ENCODE peak calls at places on chromosome 10, in six cellular contexts. Z is PC-3, O is NCI-H510A, Y is tibial nerve, I is anterior cingulate cortex, E is GM19239. S is an unnamed sample.
A peak's percentile ranks its signal among the peaks of the same experiment; 100 is the strongest.

GRCh38 chr10:17454181-17454800 is at the start of gene ST8SIA6:
- DNase-seq in Z (peak; percentile 16), O (no peak), Y (no peak), I (no peak), E (peak; percentile 70), S (no peak)

GRCh38 chr10:30434273-30435067 is 486 bp downstream of the MAP3K8 start:
- DNase-seq in Z (peak; percentile 42), O (peak; percentile 55), Y (peak; percentile 93), I (peak; percentile 56), E (no peak), S (peak; percentile 57)

GRCh38 chr10:124579003-124579384 is 117.4 kb downstream of the LHPP start:
- DNase-seq in Z (no peak), O (no peak), Y (no peak), I (no peak), E (no peak), S (no peak)

GRCh38 chr10:47423476-47423875 is 39.4 kb upstream of the ZNF488 start:
- DNase-seq in Z (peak; percentile 67), O (no peak), Y (no peak), I (no peak), E (no peak), S (no peak)

GRCh38 chr10:107589081-107589480 is 424.6 kb upstream of the SORCS1 start:
- DNase-seq in Z (peak; percentile 49), O (no peak), Y (no peak), I (no peak), E (no peak), S (no peak)

GRCh38 chr10:104264783-104265182 is 4.2 kb upstream of the GSTO2 start:
- DNase-seq in Z (no peak), O (no peak), Y (no peak), I (no peak), E (no peak), S (no peak)

GRCh38 chr10:91745086-91745831 is 53.0 kb upstream of the TNKS2 start:
- DNase-seq in Z (peak; percentile 73), O (peak; percentile 15), Y (no peak), I (no peak), E (no peak), S (peak; percentile 8)

GRCh38 chr10:63466168-63466935 is 575 bp upstream of the JMJD1C start:
- DNase-seq in Z (peak; percentile 79), O (peak; percentile 48), Y (peak; percentile 56), I (peak; percentile 57), E (peak; percentile 14), S (no peak)

GRCh38 chr10:15346440-15347141 is 24.5 kb downstream of the FAM171A1 start:
- DNase-seq in Z (no peak), O (no peak), Y (no peak), I (peak; percentile 5), E (no peak), S (no peak)

GRCh38 chr10:119368991-119369869 is 161.9 kb downstream of the GRK5 start:
- DNase-seq in Z (no peak), O (no peak), Y (no peak), I (no peak), E (peak; percentile 78), S (no peak)

GRCh38 chr10:102419561-102420442 is 834 bp upstream of the FBXL15 start:
- DNase-seq in Z (peak; percentile 39), O (peak; percentile 71), Y (peak; percentile 30), I (peak; percentile 74), E (no peak), S (no peak)

GRCh38 chr10:64658528-64658927 is 1137.3 kb downstream of the REEP3 start:
- DNase-seq in Z (peak; percentile 41), O (no peak), Y (no peak), I (no peak), E (no peak), S (no peak)

GRCh38 chr10:132925071-132925561 is 17.3 kb downstream of the CFAP46 start:
- DNase-seq in Z (no peak), O (no peak), Y (no peak), I (no peak), E (no peak), S (no peak)

GRCh38 chr10:99777918-99778716 is 4.3 kb upstream of the ABCC2 start:
- DNase-seq in Z (no peak), O (no peak), Y (no peak), I (no peak), E (no peak), S (no peak)

GRCh38 chr10:77431209-77431611 is 206.4 kb downstream of the KCNMA1 start:
- DNase-seq in Z (peak; percentile 85), O (no peak), Y (no peak), I (no peak), E (no peak), S (no peak)

GRCh38 chr10:76397957-76398665 is 966.7 kb downstream of the LRMDA start:
- DNase-seq in Z (no peak), O (no peak), Y (no peak), I (no peak), E (no peak), S (no peak)

GRCh38 chr10:132231656-132232552 is 45.2 kb downstream of the DPYSL4 start:
- DNase-seq in Z (no peak), O (peak; percentile 67), Y (no peak), I (no peak), E (no peak), S (no peak)

GRCh38 chr10:102196893-102197292 is 29.2 kb upstream of the ELOVL3 start:
- DNase-seq in Z (no peak), O (no peak), Y (no peak), I (no peak), E (no peak), S (no peak)

GRCh38 chr10:78829570-78829969 is 239.2 kb upstream of the ZMIZ1 start:
- DNase-seq in Z (peak; percentile 85), O (no peak), Y (no peak), I (no peak), E (no peak), S (no peak)

GRCh38 chr10:129970404-129971364 is 6.6 kb upstream of the EBF3 start:
- DNase-seq in Z (no peak), O (no peak), Y (no peak), I (no peak), E (no peak), S (no peak)

GRCh38 chr10:30784521-30784895 is 155.0 kb upstream of the LYZL2 start:
- DNase-seq in Z (no peak), O (no peak), Y (no peak), I (no peak), E (no peak), S (peak; percentile 73)

GRCh38 chr10:132135398-132135872 is 51.3 kb upstream of the DPYSL4 start:
- DNase-seq in Z (no peak), O (no peak), Y (no peak), I (no peak), E (no peak), S (no peak)

GRCh38 chr10:59708816-59709471 is 706 bp downstream of the SLC16A9 start:
- DNase-seq in Z (peak; percentile 66), O (no peak), Y (no peak), I (peak; percentile 5), E (peak; percentile 29), S (no peak)

GRCh38 chr10:77310288-77310687 is 327.3 kb downstream of the KCNMA1 start:
- DNase-seq in Z (no peak), O (no peak), Y (no peak), I (no peak), E (no peak), S (no peak)

GRCh38 chr10:98363188-98363587 is 51.8 kb downstream of the PYROXD2 start:
- DNase-seq in Z (peak; percentile 75), O (peak; percentile 90), Y (no peak), I (no peak), E (no peak), S (no peak)

GRCh38 chr10:80196950-80197315 is 8.4 kb downstream of the ANXA11 start:
- DNase-seq in Z (no peak), O (no peak), Y (no peak), I (no peak), E (no peak), S (no peak)

GRCh38 chr10:29658984-29659769 is 24.4 kb upstream of the SVIL start:
- DNase-seq in Z (peak; percentile 95), O (no peak), Y (no peak), I (no peak), E (peak; percentile 51), S (peak; percentile 96)

GRCh38 chr10:115049957-115050356 is 43.2 kb upstream of the ATRNL1 start:
- DNase-seq in Z (no peak), O (no peak), Y (no peak), I (no peak), E (no peak), S (no peak)

GRCh38 chr10:6336013-6336412 is 133.3 kb downstream of the PFKFB3 start:
- DNase-seq in Z (no peak), O (no peak), Y (no peak), I (peak; percentile 10), E (no peak), S (no peak)

GRCh38 chr10:130631139-130631864 is 495.1 kb downstream of the GLRX3 start:
- DNase-seq in Z (no peak), O (no peak), Y (peak; percentile 10), I (no peak), E (no peak), S (no peak)

GRCh38 chr10:32893431-32893830 is 64.6 kb downstream of the ITGB1 start:
- DNase-seq in Z (peak; percentile 32), O (no peak), Y (no peak), I (no peak), E (no peak), S (no peak)

GRCh38 chr10:119315128-119316001 is 108.0 kb downstream of the GRK5 start:
- DNase-seq in Z (peak; percentile 86), O (no peak), Y (peak; percentile 66), I (no peak), E (peak; percentile 67), S (peak; percentile 75)

GRCh38 chr10:35396560-35397434 is 60.5 kb downstream of the CCNY start:
- DNase-seq in Z (no peak), O (no peak), Y (no peak), I (no peak), E (no peak), S (no peak)

GRCh38 chr10:132185601-132186487 is 904 bp upstream of the DPYSL4 start:
- DNase-seq in Z (peak; percentile 66), O (peak; percentile 23), Y (no peak), I (no peak), E (no peak), S (no peak)

GRCh38 chr10:32376027-32376426 is 29.1 kb upstream of the EPC1 start:
- DNase-seq in Z (no peak), O (no peak), Y (no peak), I (no peak), E (no peak), S (no peak)

GRCh38 chr10:26225322-26225721 is 8.7 kb downstream of the GAD2 start:
- DNase-seq in Z (no peak), O (no peak), Y (no peak), I (no peak), E (no peak), S (no peak)

GRCh38 chr10:14570800-14571199 is 203.9 kb downstream of the FAM107B start:
- DNase-seq in Z (no peak), O (no peak), Y (no peak), I (no peak), E (no peak), S (no peak)

S was measured in fibroblast of the conjunctiva.